ENCODE peak calls at places on chromosomes 3 and 15, in five cellular contexts. K is neuronal stem cell; C is activated T-helper 1 cell treated with anti-CD3 and anti-CD28 coated beads, Interleukin-12 subunit alpha, Interleukin-12 subunit beta, Interleukin-2, Interleukin-4 antibody, amounts not matched to agents 30 ng/mL and 10 ng/mL and 1 ng/mL, durations not matched to agents 14 hours and 24 hours and 36 hours; J is AG08395; M is activated naive CD8-positive, alpha-beta T cell treated with anti-CD3 and anti-CD28 coated beads for 36 hours. Q is an unnamed sample.

GRCh38 chr3:34382859-34383258 is 584.4 kb downstream of the PDCD6IP start:
- DNase-seq in J (no peak), C (no peak), M (no peak), K (no peak), Q (no peak)

GRCh38 chr3:63613561-63613960 is 38.9 kb upstream of the SNTN start:
- DNase-seq in J (peak), M (no peak), K (no peak), C (no peak), Q (no peak)

GRCh38 chr3:23117856-23118255 is 85.3 kb upstream of the UBE2E2 start:
- DNase-seq in C (no peak), J (no peak), K (no peak), M (no peak), Q (no peak)

GRCh38 chr3:65245133-65246076 is 557.6 kb upstream of the ADAMTS9 start:
- DNase-seq in M (no peak), K (no peak), J (peak), C (no peak), Q (no peak)

GRCh38 chr3:198076722-198077308 is 116.8 kb downstream of the LMLN start:
- DNase-seq in J (no peak), K (no peak), M (no peak), C (no peak), Q (no peak)

GRCh38 chr15:74615313-74616019 is at the start of gene CLK3:
- DNase-seq in K (peak), C (peak), M (peak), J (peak), Q (peak)

GRCh38 chr3:195081242-195081963 is 189.6 kb downstream of the XXYLT1 start:
- DNase-seq in J (no peak), M (no peak), K (no peak), C (no peak), Q (no peak)

GRCh38 chr3:156902916-156903315 is 76.8 kb downstream of the LEKR1 start:
- DNase-seq in K (no peak), C (no peak), J (no peak), M (no peak), Q (no peak)

GRCh38 chr3:104438761-104439160 is 927.9 kb upstream of the ALCAM start:
- DNase-seq in C (no peak), K (no peak), M (no peak), J (no peak), Q (no peak)

GRCh38 chr3:174891524-174892203 is 32.5 kb downstream of the NAALADL2 start:
- DNase-seq in M (no peak), K (no peak), J (no peak), C (no peak), Q (no peak)

GRCh38 chr3:188194327-188194726 is 40.4 kb downstream of the LPP start:
- DNase-seq in M (no peak), J (no peak), K (no peak), C (no peak), Q (no peak)

GRCh38 chr15:43779016-43779415 is 2.2 kb upstream of the ELL3 start:
- DNase-seq in K (no peak), M (no peak), C (no peak), J (no peak), Q (no peak)

GRCh38 chr15:65338366-65338765 is 33.9 kb downstream of the RNU5B-1 start:
- DNase-seq in M (no peak), J (no peak), K (no peak), C (no peak), Q (no peak)

GRCh38 chr3:177852001-177852400 is 654.7 kb upstream of the TBL1XR1 start:
- DNase-seq in K (no peak), J (no peak), C (no peak), M (no peak), Q (no peak)

GRCh38 chr3:194979173-194979572 is 291.8 kb downstream of the XXYLT1 start:
- DNase-seq in J (no peak), C (no peak), K (no peak), M (no peak), Q (no peak)

GRCh38 chr15:69390575-69390974 is 23.6 kb upstream of the KIF23 start:
- DNase-seq in M (no peak), C (no peak), J (peak), K (no peak), Q (no peak)

GRCh38 chr3:191753186-191753585 is 292.2 kb downstream of the PYDC2 start:
- DNase-seq in K (no peak), J (no peak), M (no peak), C (no peak), Q (no peak)

GRCh38 chr3:45066109-45066801 is 40.2 kb downstream of the CLEC3B start:
- DNase-seq in J (no peak), C (no peak), K (no peak), M (no peak), Q (no peak)

GRCh38 chr3:100992086-100993033 is 861 bp downstream of the ABI3BP start:
- DNase-seq in J (peak), C (no peak), M (no peak), K (no peak), Q (no peak)

GRCh38 chr15:33494306-33494705 is 183.5 kb downstream of the RYR3 start:
- DNase-seq in J (no peak), M (no peak), C (no peak), K (no peak), Q (no peak)

GRCh38 chr3:191369081-191370010 is 39.0 kb upstream of the UTS2B start:
- DNase-seq in K (no peak), J (peak), C (no peak), M (no peak), Q (no peak)

GRCh38 chr15:63157891-63158431 is 684 bp upstream of the RPS27L start:
- DNase-seq in J (peak), M (peak), C (peak), K (peak), Q (peak)

GRCh38 chr3:19644405-19644804 is 289.6 kb downstream of the EFHB start:
- DNase-seq in M (no peak), C (no peak), J (no peak), K (no peak), Q (no peak)

GRCh38 chr3:36362216-36362615 is 18.1 kb upstream of the STAC start:
- DNase-seq in C (no peak), K (no peak), M (no peak), J (peak), Q (no peak)

GRCh38 chr3:12507871-12508281 is 23.6 kb downstream of the TSEN2 start:
- DNase-seq in J (peak), M (no peak), K (no peak), C (no peak), Q (peak)

GRCh38 chr15:99414755-99415731 is 150.7 kb upstream of the MEF2A start:
- DNase-seq in M (no peak), C (no peak), J (no peak), K (no peak), Q (no peak)

GRCh38 chr3:195033531-195034091 is 237.3 kb downstream of the XXYLT1 start:
- DNase-seq in C (no peak), M (no peak), K (no peak), J (no peak), Q (no peak)

Q was measured in retina.